ENCODE peak calls at places on chromosomes 13 and 19, in seven cellular contexts. B is upper lobe of right lung; V is heart left ventricle; J is gastrocnemius medialis; W is stomach; Y is CD4-positive, alpha-beta memory T cell; K is fibroblast of lung. O is an unnamed sample. For H3K36me3 and H3K9me3, the result is how much of the 10 kb centered on the place peaks cover.

GRCh38 chr13:79522583-79522982 is 41.6 kb downstream of the NDFIP2 start:
- DNase-seq in B (no peak), V (no peak), J (no peak), W (no peak), Y (no peak), K (peak), O (peak)

GRCh38 chr13:106468948-106469590 is 66.4 kb downstream of the EFNB2 start:
- DNase-seq in B (no peak), V (no peak), J (no peak), W (peak), Y (no peak), K (no peak), O (no peak)

GRCh38 chr19:41746593-41747227 is 8.6 kb upstream of the CEACAM6 start:
- DNase-seq in B (no peak), V (no peak), J (no peak), W (peak), Y (peak), K (peak), O (peak)

GRCh38 chr19:41939861-41940442 is 11.7 kb upstream of the ERFL start:
- DNase-seq in B (peak), V (no peak), J (no peak), W (peak), Y (no peak), K (no peak), O (peak)

GRCh38 chr13:44866512-44866911 is 122.8 kb downstream of the NUFIP1 start:
- DNase-seq in B (no peak), V (no peak), J (no peak), W (no peak), Y (no peak), K (no peak), O (no peak)

GRCh38 chr13:55437162-55437561 is 1703.6 kb upstream of the PRR20A start:
- DNase-seq in B (no peak), V (no peak), J (no peak), W (no peak), Y (no peak), K (no peak), O (no peak)

GRCh38 chr13:21402586-21403307 is 56.4 kb downstream of the ZDHHC20 start:
- DNase-seq in B (no peak), V (no peak), J (no peak), W (no peak), Y (no peak), K (peak), O (no peak)

GRCh38 chr13:89432997-89433396 is 1761.8 kb downstream of the SLITRK5 start:
- DNase-seq in B (no peak), V (no peak), J (no peak), W (no peak), Y (no peak), K (peak), O (no peak)

GRCh38 chr13:40442826-40443225 is 223.6 kb downstream of the FOXO1 start:
- DNase-seq in B (no peak), V (no peak), J (no peak), W (no peak), Y (no peak), K (peak), O (no peak)

GRCh38 chr13:100443278-100443997 is 145.2 kb downstream of the GGACT start:
- DNase-seq in B (no peak), V (no peak), J (no peak), W (no peak), Y (no peak), K (no peak), O (no peak)

GRCh38 chr13:73421310-73421912 is 362.6 kb downstream of the KLF5 start:
- DNase-seq in B (no peak), V (no peak), J (peak), W (peak), Y (no peak), K (peak), O (no peak)

GRCh38 chr19:39566064-39566463 is 26.1 kb upstream of the EID2 start:
- DNase-seq in B (no peak), V (no peak), J (no peak), W (no peak), Y (no peak), K (no peak), O (no peak)

GRCh38 chr13:80374453-80374852 is 33.5 kb upstream of the SPRY2 start:
- DNase-seq in B (no peak), V (peak), J (peak), W (no peak), Y (no peak), K (no peak), O (no peak)

GRCh38 chr13:82330499-82330898 is 1551.8 kb downstream of the SLITRK1 start:
- DNase-seq in B (no peak), V (no peak), J (no peak), W (no peak), Y (no peak), K (no peak), O (no peak)

GRCh38 chr13:89363144-89363543 is 1692.0 kb downstream of the SLITRK5 start:
- DNase-seq in B (no peak), V (no peak), J (no peak), W (no peak), Y (no peak), K (no peak), O (no peak)

GRCh38 chr13:24842533-24843278 is 78.7 kb downstream of the RNF17 start:
- DNase-seq in B (no peak), V (no peak), J (no peak), W (no peak), Y (no peak), K (peak), O (no peak)

GRCh38 chr13:61770697-61771096 is 355.0 kb upstream of the PCDH20 start:
- DNase-seq in B (no peak), V (no peak), J (no peak), W (no peak), Y (no peak), K (no peak), O (no peak)

GRCh38 chr19:38135150-38135998 is 88.6 kb downstream of the DPF1 start:
- DNase-seq in B (no peak), V (no peak), J (peak), W (no peak), Y (no peak), K (no peak), O (no peak)

GRCh38 chr19:41321600-41322270 is 11.8 kb downstream of the CCDC97 start:
- DNase-seq in B (no peak), V (peak), J (peak), W (no peak), Y (no peak), K (peak), O (no peak)

GRCh38 chr19:2540646-2541454 is 64.9 kb downstream of the GADD45B start:
- DNase-seq in B (peak), V (peak), J (peak), W (peak), Y (no peak), K (peak), O (no peak)

GRCh38 chr13:54775501-54776191 is 1747.0 kb downstream of the OLFM4 start:
- DNase-seq in B (peak), V (no peak), J (no peak), W (no peak), Y (no peak), K (no peak), O (no peak)

GRCh38 chr19:36748431-36749275 is 24.0 kb downstream of the ZNF850 start:
- DNase-seq in B (no peak), V (no peak), J (no peak), W (no peak), Y (no peak), K (no peak), O (no peak)
- H3K36me3 ChIP-seq in B (under half), V (under half), J (under half), W (under half), Y (under half), K (under half), O (under half)

GRCh38 chr19:18651738-18652137 is 14.9 kb downstream of the KLHL26 start:
- DNase-seq in B (no peak), V (no peak), J (no peak), W (no peak), Y (no peak), K (no peak), O (no peak)
- H3K27ac ChIP-seq in B (peak), V (peak), J (peak), W (peak), Y (no peak), K (peak), O (no peak)

DNA sequence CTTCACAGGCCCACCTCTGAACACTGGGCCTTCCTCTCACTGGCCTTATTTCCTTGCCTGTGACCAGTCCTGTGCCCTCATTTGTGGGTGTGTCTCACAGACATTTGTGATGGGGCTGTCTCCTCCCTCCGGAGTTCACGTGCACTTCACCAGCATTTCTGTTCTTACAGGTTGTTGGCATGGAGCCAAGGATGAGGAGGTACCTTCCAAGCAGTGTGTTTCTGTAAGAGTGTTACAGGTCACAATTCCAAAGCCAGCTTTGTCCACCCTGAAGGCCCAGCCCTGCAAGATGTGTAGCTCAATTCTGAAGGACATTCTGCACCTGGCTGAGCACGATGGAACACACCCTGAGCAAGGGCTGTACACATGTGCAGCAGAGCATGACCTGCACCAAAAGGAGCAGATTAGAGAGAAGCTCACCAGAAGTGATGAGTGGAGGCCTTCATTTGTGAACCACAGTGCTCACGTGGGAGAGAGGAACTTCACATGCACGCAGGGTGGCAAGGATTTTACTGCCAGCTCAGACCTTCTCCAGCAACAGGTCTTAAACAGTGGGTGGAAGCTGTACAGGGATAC is 8.1 kb downstream of the ZNF749 start:
- DNase-seq in B (no peak), V (no peak), J (no peak), W (no peak), Y (no peak), K (no peak), O (no peak)
- H3K9me3 ChIP-seq in B (under half), V (under half), J (under half), W (half or more), Y (under half), K (under half), O (under half)

GRCh38 chr19:16423891-16424290 is 47.9 kb downstream of the EPS15L1 start:
- DNase-seq in B (no peak), V (no peak), J (no peak), W (no peak), Y (no peak), K (no peak), O (no peak)
- H3K36me3 ChIP-seq in B (half or more), V (half or more), J (under half), W (half or more), Y (under half), K (under half), O (half or more)

DNA sequence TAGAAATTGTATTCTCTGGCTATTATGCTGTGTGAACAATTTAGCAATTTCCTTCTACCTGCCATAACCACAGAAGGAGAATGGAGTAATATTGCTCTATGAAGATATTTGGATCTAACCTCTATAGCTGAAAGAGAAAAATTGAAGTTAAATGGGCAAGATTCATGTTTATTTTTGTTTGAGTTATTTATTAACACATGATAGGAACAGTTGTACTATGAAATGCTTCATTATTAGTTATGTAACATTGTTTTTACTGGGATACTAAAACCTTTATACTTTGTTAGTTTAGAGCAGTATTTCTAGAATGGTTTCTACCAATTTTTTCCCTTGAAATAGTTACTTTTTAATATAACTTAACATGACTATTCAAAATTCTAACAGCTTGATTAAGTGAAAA is 27.3 kb upstream of the VWA8 start:
- DNase-seq in B (no peak), V (no peak), J (no peak), W (no peak), Y (no peak), K (no peak), O (no peak)
- H3K27ac ChIP-seq in B (no peak), V (no peak), J (no peak), W (no peak), Y (no peak), K (no peak), O (no peak)

GRCh38 chr19:10842788-10843187 is 5.4 kb upstream of the C19orf38 start:
- DNase-seq in B (no peak), V (no peak), J (no peak), W (no peak), Y (no peak), K (no peak), O (no peak)
- H3K9me3 ChIP-seq in B (under half), V (under half), J (under half), W (under half), Y (under half), K (under half), O (under half)

GRCh38 chr13:75826391-75826790 is 190.3 kb downstream of the LMO7 start:
- DNase-seq in B (no peak), V (no peak), J (no peak), W (no peak), Y (no peak), K (no peak), O (no peak)

GRCh38 chr13:75830842-75831241 is 194.7 kb downstream of the LMO7 start:
- DNase-seq in B (no peak), V (no peak), J (no peak), W (no peak), Y (no peak), K (peak), O (no peak)

GRCh38 chr13:75829874-75830273 is 193.7 kb downstream of the LMO7 start:
- DNase-seq in B (no peak), V (no peak), J (no peak), W (no peak), Y (no peak), K (peak), O (no peak)

GRCh38 chr13:75825161-75825560 is 189.0 kb downstream of the LMO7 start:
- DNase-seq in B (no peak), V (no peak), J (no peak), W (no peak), Y (no peak), K (no peak), O (no peak)

GRCh38 chr13:75825599-75825998 is 189.5 kb downstream of the LMO7 start:
- DNase-seq in B (no peak), V (no peak), J (no peak), W (no peak), Y (no peak), K (no peak), O (no peak)
- H3K36me3 ChIP-seq in B (under half), V (half or more), J (under half), W (under half), Y (under half), K (under half), O (under half)

DNA sequence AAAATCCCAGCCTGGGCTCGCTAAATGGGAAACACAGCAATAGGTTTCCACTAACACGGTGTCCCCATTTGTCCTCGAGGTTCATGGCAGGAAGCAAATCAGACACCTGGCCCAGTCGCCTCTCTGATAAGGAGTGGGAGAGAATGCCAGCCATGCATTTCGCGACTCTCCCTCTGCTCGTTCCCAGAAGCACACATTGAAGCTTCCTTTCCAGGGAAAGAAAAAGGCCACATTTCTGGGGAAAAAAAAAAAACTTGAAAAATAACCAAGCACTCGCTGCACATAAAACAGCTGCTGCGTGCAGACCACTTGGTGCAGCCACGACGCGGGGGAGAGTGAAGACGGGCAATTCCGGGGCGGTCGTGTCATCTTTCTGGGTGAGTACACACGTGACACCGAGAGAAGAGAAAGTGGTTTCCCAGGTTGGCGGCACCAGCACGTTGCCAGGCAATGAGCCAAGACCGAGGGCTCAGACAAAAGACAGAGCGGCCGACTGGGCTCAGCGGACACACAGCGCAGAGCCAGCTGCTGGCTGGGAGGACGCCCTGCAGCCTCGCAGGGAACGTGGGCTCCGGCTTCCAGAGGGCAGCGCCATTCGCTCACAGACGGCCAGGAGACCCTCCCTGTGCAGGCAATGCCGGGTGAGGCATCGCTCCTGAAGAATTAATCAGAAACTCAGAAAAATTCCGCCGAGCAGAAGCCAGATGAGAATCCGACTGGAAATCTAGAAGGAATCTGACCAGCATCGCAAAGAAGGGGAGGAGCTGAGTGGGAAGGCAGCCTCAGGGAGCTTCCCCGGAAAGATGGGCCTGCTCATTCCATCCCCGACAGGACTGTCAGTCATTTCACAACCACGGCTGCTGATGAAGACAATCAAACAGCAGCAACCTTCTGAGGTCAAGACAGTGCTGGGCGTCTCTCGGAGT is 83.2 kb upstream of the IRS2 start:
- DNase-seq in B (peak), V (peak), J (peak), W (peak), Y (no peak), K (peak), O (no peak)
- H3K27ac ChIP-seq in B (peak), V (peak), J (no peak), W (peak), Y (no peak), K (peak), O (no peak)

O was measured in CD4-positive, CD25-positive, alpha-beta regulatory T cell.